ENCODE peak calls at places on chromosomes 16 and 17, in six cellular contexts. One of them, this sample, is unnamed.
A peak's percentile ranks its signal among the peaks of the same experiment; 100 is the strongest.

GRCh38 chr17:28033972-28034714 is 8.3 kb upstream of the NLK start:
- DNase-seq in GM12864: no peak
- DNase-seq in LNCaP clone FGC: no peak
- DNase-seq in mucosa of descending colon: no peak
- DNase-seq in GM20000: no peak
- DNase-seq in PC-9: no peak
- DNase-seq in this sample: no peak

GRCh38 chr16:7318661-7319060 is 14.0 kb upstream of the RBFOX1 start:
- DNase-seq in GM12864: no peak
- DNase-seq in LNCaP clone FGC: no peak
- DNase-seq in mucosa of descending colon: no peak
- DNase-seq in GM20000: no peak
- DNase-seq in PC-9: no peak
- DNase-seq in this sample: no peak

GRCh38 chr17:33786478-33786877 is 468.6 kb upstream of the CCL2 start:
- DNase-seq in GM12864: no peak
- DNase-seq in LNCaP clone FGC: no peak
- DNase-seq in mucosa of descending colon: peak; percentile 21
- DNase-seq in GM20000: no peak
- DNase-seq in PC-9: no peak
- DNase-seq in this sample: no peak

GRCh38 chr16:67571981-67572431 is 9.7 kb downstream of the CTCF start:
- DNase-seq in GM12864: no peak
- DNase-seq in LNCaP clone FGC: no peak
- DNase-seq in mucosa of descending colon: no peak
- DNase-seq in GM20000: no peak
- DNase-seq in PC-9: no peak
- DNase-seq in this sample: no peak

GRCh38 chr17:2181206-2181983 is 122.2 kb downstream of the SMG6 start:
- DNase-seq in GM12864: no peak
- DNase-seq in LNCaP clone FGC: no peak
- DNase-seq in mucosa of descending colon: peak; percentile 53
- DNase-seq in GM20000: no peak
- DNase-seq in PC-9: no peak
- DNase-seq in this sample: peak; percentile 24

GRCh38 chr16:82031116-82032084 is 3.7 kb upstream of the HSD17B2 start:
- DNase-seq in GM12864: no peak
- DNase-seq in LNCaP clone FGC: peak; percentile 62
- DNase-seq in mucosa of descending colon: peak; percentile 63
- DNase-seq in GM20000: peak; percentile 46
- DNase-seq in PC-9: no peak
- DNase-seq in this sample: no peak

GRCh38 chr16:57530104-57530522 is 6.3 kb downstream of the CCDC102A start:
- DNase-seq in GM12864: no peak
- DNase-seq in LNCaP clone FGC: no peak
- DNase-seq in mucosa of descending colon: no peak
- DNase-seq in GM20000: peak; percentile 85
- DNase-seq in PC-9: no peak
- DNase-seq in this sample: peak; percentile 75

GRCh38 chr17:43389022-43389947 is 9.5 kb upstream of the ARL4D start:
- DNase-seq in GM12864: peak; percentile 53
- DNase-seq in LNCaP clone FGC: peak; percentile 50
- DNase-seq in mucosa of descending colon: peak; percentile 92
- DNase-seq in GM20000: peak; percentile 75
- DNase-seq in PC-9: peak; percentile 62
- DNase-seq in this sample: peak; percentile 80

GRCh38 chr16:83390759-83391158 is 417.0 kb upstream of the HSBP1 start:
- DNase-seq in GM12864: no peak
- DNase-seq in LNCaP clone FGC: no peak
- DNase-seq in mucosa of descending colon: no peak
- DNase-seq in GM20000: no peak
- DNase-seq in PC-9: no peak
- DNase-seq in this sample: no peak

GRCh38 chr16:3001316-3001715 is 11.4 kb upstream of the CLDN9 start:
- DNase-seq in GM12864: no peak
- DNase-seq in LNCaP clone FGC: no peak
- DNase-seq in mucosa of descending colon: no peak
- DNase-seq in GM20000: no peak
- DNase-seq in PC-9: no peak
- DNase-seq in this sample: no peak

GRCh38 chr16:1065466-1066128 is 7.0 kb upstream of the SSTR5 start:
- DNase-seq in GM12864: no peak
- DNase-seq in LNCaP clone FGC: no peak
- DNase-seq in mucosa of descending colon: no peak
- DNase-seq in GM20000: no peak
- DNase-seq in PC-9: no peak
- DNase-seq in this sample: no peak

GRCh38 chr17:71432378-71433315 is 688.2 kb upstream of the SOX9 start:
- DNase-seq in GM12864: no peak
- DNase-seq in LNCaP clone FGC: no peak
- DNase-seq in mucosa of descending colon: no peak
- DNase-seq in GM20000: no peak
- DNase-seq in PC-9: no peak
- DNase-seq in this sample: no peak

GRCh38 chr16:70713342-70713741 is 27.5 kb upstream of the MTSS2 start:
- DNase-seq in GM12864: no peak
- DNase-seq in LNCaP clone FGC: no peak
- DNase-seq in mucosa of descending colon: no peak
- DNase-seq in GM20000: no peak
- DNase-seq in PC-9: no peak
- DNase-seq in this sample: no peak

GRCh38 chr16:56311208-56312027 is 113.9 kb downstream of the AMFR start:
- DNase-seq in GM12864: no peak
- DNase-seq in LNCaP clone FGC: no peak
- DNase-seq in mucosa of descending colon: no peak
- DNase-seq in GM20000: no peak
- DNase-seq in PC-9: no peak
- DNase-seq in this sample: no peak

GRCh38 chr16:65176603-65177002 is 54.7 kb upstream of the CDH11 start:
- DNase-seq in GM12864: no peak
- DNase-seq in LNCaP clone FGC: no peak
- DNase-seq in mucosa of descending colon: peak; percentile 16
- DNase-seq in GM20000: no peak
- DNase-seq in PC-9: no peak
- DNase-seq in this sample: no peak

GRCh38 chr17:37567137-37567927 is 41.9 kb downstream of the SYNRG start:
- DNase-seq in GM12864: no peak
- DNase-seq in LNCaP clone FGC: no peak
- DNase-seq in mucosa of descending colon: no peak
- DNase-seq in GM20000: no peak
- DNase-seq in PC-9: no peak
- DNase-seq in this sample: no peak

GRCh38 chr17:14470417-14470816 is 169.5 kb downstream of the HS3ST3B1 start:
- DNase-seq in GM12864: no peak
- DNase-seq in LNCaP clone FGC: no peak
- DNase-seq in mucosa of descending colon: no peak
- DNase-seq in GM20000: no peak
- DNase-seq in PC-9: no peak
- DNase-seq in this sample: no peak

GRCh38 chr17:35493040-35493439 is 44.4 kb downstream of the SLFN12L start:
- DNase-seq in GM12864: no peak
- DNase-seq in LNCaP clone FGC: no peak
- DNase-seq in mucosa of descending colon: no peak
- DNase-seq in GM20000: no peak
- DNase-seq in PC-9: no peak
- DNase-seq in this sample: no peak

GRCh38 chr17:73139296-73139695 is 25.5 kb upstream of the SSTR2 start:
- DNase-seq in GM12864: no peak
- DNase-seq in LNCaP clone FGC: no peak
- DNase-seq in mucosa of descending colon: no peak
- DNase-seq in GM20000: no peak
- DNase-seq in PC-9: no peak
- DNase-seq in this sample: no peak

GRCh38 chr17:73141411-73141810 is 23.4 kb upstream of the SSTR2 start:
- DNase-seq in GM12864: no peak
- DNase-seq in LNCaP clone FGC: no peak
- DNase-seq in mucosa of descending colon: no peak
- DNase-seq in GM20000: no peak
- DNase-seq in PC-9: no peak
- DNase-seq in this sample: no peak

GRCh38 chr17:73138541-73139138 is 26.2 kb upstream of the SSTR2 start:
- DNase-seq in GM12864: no peak
- DNase-seq in LNCaP clone FGC: no peak
- DNase-seq in mucosa of descending colon: no peak
- DNase-seq in GM20000: no peak
- DNase-seq in PC-9: no peak
- DNase-seq in this sample: no peak

GRCh38 chr17:73142763-73143395 is 21.9 kb upstream of the SSTR2 start:
- DNase-seq in GM12864: no peak
- DNase-seq in LNCaP clone FGC: no peak
- DNase-seq in mucosa of descending colon: no peak
- DNase-seq in GM20000: no peak
- DNase-seq in PC-9: no peak
- DNase-seq in this sample: no peak

DNA sequence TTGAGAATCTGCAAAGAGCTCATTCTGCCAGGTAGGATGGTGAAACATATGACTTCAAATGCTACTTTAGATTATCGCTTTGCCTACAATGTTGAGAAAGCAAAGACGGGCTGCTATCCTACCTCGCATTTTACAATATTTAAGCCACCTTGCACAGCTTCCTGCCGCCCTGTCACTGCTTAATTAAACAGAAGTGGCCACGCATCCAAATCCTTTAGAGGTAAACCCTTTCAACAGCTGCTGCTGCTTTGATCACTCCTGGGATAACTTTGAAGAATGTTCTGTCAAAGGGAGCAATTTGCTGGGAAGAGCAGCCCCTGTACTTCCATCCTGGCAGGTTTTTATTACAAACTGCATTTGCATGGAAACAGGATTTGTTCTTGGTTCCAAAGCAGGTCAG is 24.3 kb upstream of the SSTR2 start:
- DNase-seq in GM12864: no peak
- DNase-seq in LNCaP clone FGC: no peak
- DNase-seq in mucosa of descending colon: no peak
- DNase-seq in GM20000: no peak
- DNase-seq in PC-9: no peak
- DNase-seq in this sample: no peak
- TF ChIP-seq CTCF in GM12864: no peak
- TF ChIP-seq CTCF in LNCaP clone FGC: no peak
- TF ChIP-seq CTCF in mucosa of descending colon: no peak
- TF ChIP-seq CTCF in GM20000: no peak
- TF ChIP-seq CTCF in PC-9: no peak
- TF ChIP-seq CTCF in this sample: no peak

DNA sequence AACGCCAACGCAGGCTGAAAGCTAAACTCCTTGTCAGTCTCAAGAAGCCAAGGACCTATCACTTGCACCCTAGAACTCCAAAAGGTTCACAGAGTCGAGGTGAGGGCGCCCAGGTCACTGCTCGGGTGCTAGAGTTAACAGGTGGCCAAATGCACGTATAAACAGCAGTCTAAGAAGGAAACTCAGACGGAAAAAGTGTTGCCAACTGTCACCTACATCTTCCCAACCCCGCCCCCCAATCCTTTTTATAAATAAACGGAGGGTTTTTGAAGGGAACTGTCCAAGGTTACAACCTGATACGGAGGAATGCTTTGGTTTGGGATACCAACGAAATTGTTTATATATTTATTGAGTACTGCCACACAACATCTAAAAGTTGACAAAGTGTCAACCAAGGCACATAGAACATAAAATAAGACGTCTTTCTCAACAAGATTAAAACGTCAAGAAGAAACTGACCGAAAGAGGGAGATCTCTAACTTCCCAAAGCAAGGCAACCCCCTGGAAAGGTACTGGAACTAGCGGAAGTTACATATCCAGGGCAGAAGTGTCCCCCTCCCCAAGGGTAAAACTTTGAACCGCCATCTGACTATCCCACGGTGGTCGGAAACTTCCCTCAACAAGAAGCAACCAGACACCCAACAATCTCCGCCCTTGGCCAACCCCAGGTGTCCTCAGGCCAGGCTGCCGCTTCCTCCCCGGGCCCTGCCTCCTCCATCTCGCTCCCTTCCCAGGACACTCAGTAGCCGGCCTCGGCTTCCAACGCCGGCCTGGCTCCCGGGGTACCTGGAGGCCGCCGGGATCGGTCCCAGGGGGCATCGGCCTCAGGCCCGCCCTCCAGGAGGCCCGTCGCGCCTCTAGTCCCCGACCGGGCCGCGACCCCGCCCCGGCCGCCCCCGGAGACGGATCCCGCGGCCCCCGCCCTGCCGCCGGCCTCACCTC is 982 bp downstream of the SPAG9 start:
- DNase-seq in GM12864: no peak
- DNase-seq in LNCaP clone FGC: no peak
- DNase-seq in mucosa of descending colon: peak; percentile 66
- DNase-seq in GM20000: peak; percentile 64
- DNase-seq in PC-9: peak; percentile 61
- DNase-seq in this sample: peak; percentile 31
- TF ChIP-seq CTCF in GM12864: peak; percentile 2
- TF ChIP-seq CTCF in LNCaP clone FGC: peak; percentile 14
- TF ChIP-seq CTCF in mucosa of descending colon: no peak
- TF ChIP-seq CTCF in GM20000: no peak
- TF ChIP-seq CTCF in PC-9: peak; percentile 64
- TF ChIP-seq CTCF in this sample: no peak

DNA sequence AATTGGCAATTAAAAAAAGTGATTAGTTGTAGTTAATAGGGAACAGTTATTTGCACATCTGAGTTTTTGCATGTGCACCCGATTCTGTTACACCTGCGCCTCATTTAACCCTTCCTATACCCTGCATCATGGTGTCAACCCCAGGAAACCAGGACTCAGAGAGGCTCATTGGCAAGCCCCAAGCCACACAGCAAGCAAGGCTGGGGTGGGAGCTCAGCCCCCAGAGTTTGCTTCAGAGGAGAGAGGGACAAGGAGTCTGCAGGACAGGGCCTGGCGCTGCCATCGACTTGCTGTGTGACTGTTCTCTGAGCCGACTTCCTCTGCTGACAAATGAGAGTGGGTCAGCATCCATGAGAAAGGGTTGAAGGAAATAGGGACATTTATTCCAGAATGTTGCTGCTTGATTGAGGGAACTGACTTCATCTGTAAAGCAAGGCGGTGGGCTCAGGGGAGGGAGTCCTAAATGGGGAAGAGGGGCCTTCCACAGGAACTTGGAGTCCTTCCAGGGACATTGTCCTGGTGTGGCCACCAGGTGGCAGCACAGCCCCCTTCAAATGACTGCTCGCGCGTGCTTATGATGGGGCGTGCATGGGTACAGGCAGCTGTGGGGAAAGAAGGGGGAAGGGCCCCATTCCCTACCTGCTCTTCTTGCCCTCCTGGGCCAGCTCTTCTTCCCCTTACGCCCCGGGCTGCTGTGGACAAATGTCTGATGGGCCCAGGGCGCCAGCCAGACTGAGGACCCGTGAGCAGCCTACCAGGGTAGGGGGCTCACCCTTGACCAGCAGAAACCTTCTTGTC is 51.6 kb downstream of the NT5M start:
- DNase-seq in GM12864: peak; percentile 19
- DNase-seq in LNCaP clone FGC: peak; percentile 6
- DNase-seq in mucosa of descending colon: peak; percentile 77
- DNase-seq in GM20000: peak; percentile 89
- DNase-seq in PC-9: no peak
- DNase-seq in this sample: peak; percentile 76
- TF ChIP-seq CTCF in GM12864: peak; percentile 93
- TF ChIP-seq CTCF in LNCaP clone FGC: peak; percentile 79
- TF ChIP-seq CTCF in mucosa of descending colon: peak; percentile 71
- TF ChIP-seq CTCF in GM20000: peak; percentile 76
- TF ChIP-seq CTCF in PC-9: peak; percentile 96
- TF ChIP-seq CTCF in this sample: peak; percentile 89

DNA sequence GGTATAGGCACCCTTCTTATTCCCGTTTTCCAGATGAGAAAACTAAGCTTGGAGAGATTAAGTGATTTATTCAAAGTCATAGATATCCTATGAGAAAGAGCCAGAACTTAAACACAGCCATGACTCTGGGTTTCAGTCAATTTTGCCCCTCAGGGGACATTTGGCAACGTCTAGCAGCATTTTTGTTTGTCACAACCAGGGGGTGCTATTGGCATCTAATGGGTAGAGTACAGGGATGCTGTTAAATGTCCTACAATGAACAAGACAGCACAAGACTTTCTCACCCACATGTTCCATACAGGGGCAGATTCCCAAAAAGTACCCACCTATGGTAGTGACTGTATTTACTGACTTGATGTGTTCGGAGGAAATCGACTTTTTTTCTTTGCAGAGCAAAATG is 4.8 kb upstream of the SHISA9 start:
- DNase-seq in GM12864: peak; percentile 10
- DNase-seq in LNCaP clone FGC: no peak
- DNase-seq in mucosa of descending colon: no peak
- DNase-seq in GM20000: peak; percentile 32
- DNase-seq in PC-9: peak; percentile 40
- DNase-seq in this sample: no peak
- TF ChIP-seq CTCF in GM12864: peak; percentile 63
- TF ChIP-seq CTCF in LNCaP clone FGC: peak; percentile 55
- TF ChIP-seq CTCF in mucosa of descending colon: no peak
- TF ChIP-seq CTCF in GM20000: peak; percentile 29
- TF ChIP-seq CTCF in PC-9: peak; percentile 74
- TF ChIP-seq CTCF in this sample: no peak